ENCODE peak calls at places on chromosomes 12 and 14, in four cellular contexts. I, M, O and X are unnamed samples.

GRCh38 chr12:88546851-88547250 is 33.4 kb downstream of the KITLG start:
- DNase-seq in O (no peak), M (peak; percentile 65), I (no peak), X (no peak)

GRCh38 chr14:100891051-100891450 is 12.5 kb downstream of the RTL1 start:
- DNase-seq in O (peak; percentile 15), M (no peak), I (no peak), X (no peak)

GRCh38 chr12:4169959-4170358 is 103.6 kb upstream of the CCND2 start:
- DNase-seq in O (no peak), I (no peak), M (no peak), X (no peak)

GRCh38 chr12:112973712-112974305 is 4.5 kb upstream of the OAS2 start:
- DNase-seq in I (no peak), M (no peak), O (no peak), X (no peak)

GRCh38 chr12:31245822-31246469 is 80.0 kb downstream of the SINHCAF start:
- DNase-seq in O (peak; percentile 71), M (no peak), I (no peak), X (no peak)

GRCh38 chr12:53101931-53102781 is 1.1 kb upstream of the SOAT2 start:
- DNase-seq in O (no peak), M (no peak), I (no peak), X (no peak)

GRCh38 chr12:81078469-81079196 is 754 bp downstream of the ACSS3 start:
- DNase-seq in M (peak; percentile 46), O (no peak), I (peak; percentile 71), X (no peak)

GRCh38 chr12:121472150-121472905 is 72.4 kb downstream of the RNF34 start:
- DNase-seq in I (no peak), M (no peak), O (no peak), X (no peak)

GRCh38 chr12:25552681-25553080 is 402 bp downstream of the LMNTD1 start:
- DNase-seq in O (no peak), M (peak; percentile 90), I (no peak), X (no peak)

GRCh38 chr14:69648480-69649414 is 37.4 kb downstream of the SUSD6 start:
- DNase-seq in I (peak; percentile 86), O (no peak), M (peak; percentile 93), X (no peak)

GRCh38 chr12:53049582-53050318 is at the start of gene TNS2:
- DNase-seq in M (peak; percentile 40), I (peak; percentile 66), O (peak; percentile 88), X (no peak)

GRCh38 chr14:47227051-47227600 is 448.3 kb downstream of the MDGA2 start:
- DNase-seq in I (peak; percentile 86), M (no peak), O (no peak), X (no peak)

GRCh38 chr14:31027847-31028246 is 1.7 kb upstream of the STRN3 start:
- DNase-seq in M (no peak), I (no peak), O (no peak), X (no peak)

GRCh38 chr14:34064349-34064748 is 113.5 kb upstream of the EGLN3 start:
- DNase-seq in M (peak; percentile 11), O (no peak), I (no peak), X (no peak)

GRCh38 chr14:81132492-81132891 is 88.3 kb downstream of the GTF2A1 start:
- DNase-seq in M (no peak), O (no peak), I (no peak), X (no peak)

GRCh38 chr12:110745632-110746284 is 3.1 kb upstream of the PPP1CC start:
- DNase-seq in I (no peak), O (no peak), M (no peak), X (no peak)

GRCh38 chr12:38424436-38424835 is 107.9 kb downstream of the ALG10B start:
- DNase-seq in M (no peak), O (no peak), I (no peak), X (no peak)

GRCh38 chr14:59407246-59407615 is 57.9 kb downstream of the GPR135 start:
- DNase-seq in O (no peak), M (peak; percentile 97), I (peak; percentile 91), X (no peak)

GRCh38 chr14:30607156-30607780 is 14.9 kb upstream of the SCFD1 start:
- DNase-seq in I (peak; percentile 17), O (no peak), M (peak; percentile 56), X (no peak)

GRCh38 chr12:125159687-125160086 is 94.5 kb downstream of the AACS start:
- DNase-seq in M (no peak), I (no peak), O (no peak), X (no peak)

GRCh38 chr14:102527255-102528232 is 18.0 kb upstream of the ANKRD9 start:
- DNase-seq in I (no peak), O (no peak), M (no peak), X (no peak)

GRCh38 chr14:90444077-90444696 is 47.4 kb downstream of the CALM1 start:
- DNase-seq in O (no peak), M (no peak), I (no peak), X (no peak)

GRCh38 chr14:50762001-50762930 is 68.7 kb downstream of the NIN start:
- DNase-seq in M (peak; percentile 94), I (peak; percentile 59), O (no peak), X (no peak)

GRCh38 chr14:51828017-51828797 is 32.2 kb upstream of the GNG2 start:
- DNase-seq in M (peak; percentile 62), I (peak; percentile 79), O (no peak), X (no peak)

GRCh38 chr14:28773176-28773575 is 6.6 kb downstream of the FOXG1 start:
- DNase-seq in M (no peak), O (no peak), I (no peak), X (no peak)

GRCh38 chr12:70535896-70536374 is 101.3 kb downstream of the PTPRB start:
- DNase-seq in O (no peak), M (no peak), I (no peak), X (no peak)

GRCh38 chr12:991350-992278 is 591 bp downstream of the ERC1 start:
- DNase-seq in I (peak; percentile 32), M (peak; percentile 29), O (peak; percentile 87), X (no peak)

DNA sequence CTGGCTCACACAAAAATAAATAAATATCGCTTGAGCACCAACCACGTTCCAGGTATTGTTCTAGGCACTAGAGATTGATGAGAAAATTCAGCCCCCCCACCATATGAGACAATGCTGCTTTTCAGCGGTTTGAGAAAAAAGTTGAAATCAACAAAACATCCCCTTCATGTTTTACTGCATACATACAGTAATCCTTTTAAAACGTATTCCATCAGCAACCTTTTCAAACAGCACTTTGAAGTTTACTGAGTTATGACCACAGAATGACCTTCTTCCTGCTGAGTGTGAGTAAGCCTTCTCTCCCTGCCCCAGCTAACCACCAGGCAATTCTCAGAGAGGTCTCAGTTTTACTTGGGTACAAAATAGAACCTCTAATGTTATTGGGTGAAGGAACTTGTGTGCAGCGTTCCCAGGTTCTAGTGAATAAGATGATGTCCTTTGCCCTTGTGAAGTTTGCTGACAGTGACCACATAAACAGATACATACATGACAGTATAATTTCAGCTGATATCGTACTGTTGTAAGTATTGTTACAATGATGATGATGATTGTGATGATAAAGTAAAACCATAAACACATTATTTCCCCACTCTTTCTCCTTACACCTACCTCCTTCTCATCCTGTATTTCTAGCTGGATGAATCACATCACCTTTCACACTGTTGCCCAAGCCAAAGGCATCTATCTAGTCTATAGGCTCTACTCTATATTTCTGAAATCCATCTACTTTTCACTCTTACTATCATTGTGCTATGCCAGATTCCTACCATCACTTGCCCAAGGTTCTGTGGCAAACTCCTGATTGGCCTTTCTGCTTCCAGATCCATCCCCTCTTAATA is 124.4 kb upstream of the KRR1 start:
- DNase-seq in I (peak; percentile 93), M (peak; percentile 97), O (no peak), X (no peak)
- H3K18ac ChIP-seq in I (peak overlapping the region; percentile 37), M (peak overlapping the region; percentile 71), O (no peak overlapping the region), X (no peak overlapping the region)

GRCh38 chr14:89386214-89386886 is 30.7 kb downstream of the FOXN3 start:
- DNase-seq in O (peak; percentile 2), I (peak; percentile 53), M (peak; percentile 22), X (no peak)

GRCh38 chr14:89387922-89388685 is 28.9 kb downstream of the FOXN3 start:
- DNase-seq in O (no peak), I (no peak), M (no peak), X (no peak)

GRCh38 chr14:89391123-89391522 is 25.9 kb downstream of the FOXN3 start:
- DNase-seq in I (no peak), M (peak; percentile 17), O (no peak), X (no peak)

GRCh38 chr14:89391556-89391955 is 25.5 kb downstream of the FOXN3 start:
- DNase-seq in M (no peak), O (no peak), I (no peak), X (no peak)

GRCh38 chr14:89388853-89389252 is 28.2 kb downstream of the FOXN3 start:
- DNase-seq in O (no peak), M (peak; percentile 43), I (no peak), X (no peak)
- H3K18ac ChIP-seq in O (no peak overlapping the region), M (no peak overlapping the region), I (no peak overlapping the region), X (no peak overlapping the region)

GRCh38 chr12:3154006-3154405 is 76.8 kb downstream of the TSPAN9 start:
- DNase-seq in M (no peak), I (no peak), O (no peak), X (no peak)

GRCh38 chr12:3152892-3153291 is 75.7 kb downstream of the TSPAN9 start:
- DNase-seq in I (no peak), M (no peak), O (no peak), X (no peak)

GRCh38 chr12:3150308-3150670 is 73.1 kb downstream of the TSPAN9 start:
- DNase-seq in I (no peak), O (no peak), M (no peak), X (no peak)

GRCh38 chr12:3150820-3151590 is 73.8 kb downstream of the TSPAN9 start:
- DNase-seq in I (peak; percentile 45), M (peak; percentile 48), O (peak; percentile 61), X (no peak)

DNA sequence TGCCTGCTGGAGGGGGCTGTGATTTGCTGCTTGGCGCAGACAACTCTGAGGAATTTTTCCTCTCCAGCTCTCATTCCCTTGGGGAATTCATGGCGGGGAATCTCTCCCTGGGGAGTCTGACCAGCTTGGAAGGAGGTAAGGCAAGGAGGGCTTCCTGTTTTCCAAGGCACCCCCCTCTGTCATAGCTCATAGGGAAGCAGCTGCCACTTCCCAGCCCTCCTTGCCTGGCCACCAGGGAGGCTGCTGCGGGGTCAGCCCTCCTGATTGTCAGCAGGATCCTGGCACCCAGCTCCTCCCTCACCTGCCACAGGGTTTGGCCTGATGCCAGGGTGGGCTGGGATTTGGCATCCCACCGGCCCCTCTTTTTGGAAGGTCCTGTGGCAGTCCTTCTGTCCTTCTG is 74.8 kb downstream of the TSPAN9 start:
- DNase-seq in O (peak; percentile 76), M (no peak), I (peak; percentile 42), X (no peak)
- H3K18ac ChIP-seq in O (no peak overlapping the region), M (no peak overlapping the region), I (no peak overlapping the region), X (no peak overlapping the region)

GRCh38 chr12:75961878-75962277 is 69.7 kb downstream of the PHLDA1 start:
- DNase-seq in O (no peak), I (no peak), M (no peak), X (no peak)

GRCh38 chr12:75959506-75959905 is 72.1 kb downstream of the PHLDA1 start:
- DNase-seq in M (no peak), O (no peak), I (no peak), X (no peak)

GRCh38 chr12:75959060-75959459 is 72.5 kb downstream of the PHLDA1 start:
- DNase-seq in O (peak; percentile 44), M (no peak), I (no peak), X (no peak)

GRCh38 chr12:75960954-75961661 is 70.5 kb downstream of the PHLDA1 start:
- DNase-seq in O (no peak), M (no peak), I (no peak), X (no peak)

GRCh38 chr12:75960086-75960910 is 71.3 kb downstream of the PHLDA1 start:
- DNase-seq in I (no peak), M (peak; percentile 18), O (peak; percentile 95), X (no peak)
- H3K18ac ChIP-seq in I (no peak overlapping the region), M (no peak overlapping the region), O (no peak overlapping the region), X (peak overlapping the region; percentile 22)